ENCODE peak calls at places on chromosomes 13 and 19, in four cellular contexts. L is K562, V is HepG2, O is H1. D is an unnamed sample.

GRCh38 chr13:23959231-23959862 is 62.0 kb upstream of the C1QTNF9B start:
- DNase-seq in L (no peak), V (no peak), O (no peak), D (no peak)

GRCh38 chr19:24032651-24033050 is 54.3 kb upstream of the ZNF254 start:
- DNase-seq in L (no peak), V (no peak), O (no peak), D (no peak)

GRCh38 chr13:23619073-23619855 is 49.1 kb downstream of the TNFRSF19 start:
- DNase-seq in L (no peak), V (no peak), O (no peak), D (no peak)

GRCh38 chr13:79360064-79360463 is 46.0 kb downstream of the RBM26 start:
- DNase-seq in L (no peak), V (no peak), O (no peak), D (no peak)

GRCh38 chr13:91355099-91355825 is 7.8 kb downstream of the MIR17HG start:
- DNase-seq in L (no peak), V (no peak), O (no peak), D (no peak)

GRCh38 chr13:23516190-23516589 is 54.0 kb upstream of the TNFRSF19 start:
- DNase-seq in L (no peak), V (no peak), O (no peak), D (no peak)

GRCh38 chr13:26965976-26966375 is 205.4 kb upstream of the GPR12 start:
- DNase-seq in L (no peak), V (no peak), O (no peak), D (no peak)

GRCh38 chr13:26784704-26785639 is 24.4 kb upstream of the GPR12 start:
- DNase-seq in L (no peak), V (no peak), O (no peak), D (no peak)

GRCh38 chr13:102122147-102122546 is 279.7 kb downstream of the FGF14 start:
- DNase-seq in L (no peak), V (no peak), O (no peak), D (no peak)

GRCh38 chr13:114105351-114106225 is 26.8 kb downstream of the RASA3 start:
- DNase-seq in L (no peak), V (no peak), O (no peak), D (no peak)

GRCh38 chr13:41216160-41216559 is 21.8 kb upstream of the KBTBD7 start:
- DNase-seq in L (no peak), V (peak; percentile 16), O (no peak), D (no peak)

GRCh38 chr19:29687244-29687896 is 22.1 kb downstream of the PLEKHF1 start:
- DNase-seq in L (no peak), V (no peak), O (no peak), D (no peak)

GRCh38 chr13:112668924-112669323 is 20.9 kb upstream of the ATP11A start:
- DNase-seq in L (no peak), V (no peak), O (no peak), D (no peak)

GRCh38 chr13:95552539-95553270 is at the start of gene CLDN10:
- DNase-seq in L (peak; percentile 13), V (no peak), O (peak; percentile 53), D (no peak)

GRCh38 chr19:1590641-1591397 is 1.8 kb downstream of the MBD3 start:
- DNase-seq in L (peak; percentile 15), V (peak; percentile 49), O (no peak), D (no peak)

GRCh38 chr13:56501750-56502149 is 639.0 kb upstream of the PRR20A start:
- DNase-seq in L (no peak), V (no peak), O (no peak), D (no peak)

GRCh38 chr19:45955905-45956608 is 17.6 kb downstream of the NOVA2 start:
- DNase-seq in L (no peak), V (peak; percentile 38), O (no peak), D (no peak)

GRCh38 chr13:91174886-91175501 is 172.5 kb upstream of the MIR17HG start:
- DNase-seq in L (no peak), V (no peak), O (no peak), D (no peak)

GRCh38 chr13:59318320-59318930 is 845.3 kb downstream of the DIAPH3 start:
- DNase-seq in L (peak; percentile 20), V (peak; percentile 58), O (peak; percentile 34), D (peak; percentile 9)

GRCh38 chr13:51906581-51906980 is 44.8 kb downstream of the CCDC70 start:
- DNase-seq in L (no peak), V (peak; percentile 18), O (no peak), D (no peak)

GRCh38 chr13:106599875-106600797 is 32.2 kb upstream of the ARGLU1 start:
- DNase-seq in L (no peak), V (no peak), O (no peak), D (no peak)

GRCh38 chr13:40692946-40693345 is 26.5 kb upstream of the FOXO1 start:
- DNase-seq in L (no peak), V (no peak), O (no peak), D (peak; percentile 56)

DNA sequence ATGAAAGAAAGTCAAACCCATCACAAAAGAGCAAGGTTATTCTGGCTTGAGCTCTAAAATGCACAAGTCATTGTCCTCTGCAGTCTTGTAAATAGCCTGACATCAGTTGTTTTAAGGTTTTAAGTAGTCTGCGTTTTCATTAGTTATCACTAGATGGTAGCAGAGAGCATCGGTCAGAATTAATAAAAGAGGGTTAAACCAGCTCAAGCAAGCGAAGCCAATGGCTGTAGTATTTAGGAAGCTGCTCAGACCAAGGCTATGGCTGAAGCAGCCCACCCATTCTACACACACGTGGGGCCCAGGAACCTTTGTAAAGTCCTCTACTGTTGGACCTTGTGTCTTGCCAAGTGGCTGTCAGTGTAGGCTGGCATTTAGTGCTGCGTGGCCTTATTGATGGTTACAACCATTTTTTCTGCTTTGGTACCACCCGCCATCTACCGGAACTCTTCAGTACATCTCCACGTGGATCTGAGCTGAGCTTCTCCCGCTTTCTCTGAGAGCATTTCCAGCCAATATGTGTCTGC is 13.3 kb upstream of the ZNF57 start:
- DNase-seq in L (peak; percentile 46), V (peak; percentile 76), O (no peak), D (no peak)
- TF ChIP-seq CREB1 in L (no peak), V (no peak), O (no peak), D (no peak)

GRCh38 chr19:36797786-36798108 is 25.1 kb upstream of the ZNF850 start:
- DNase-seq in L (no peak), V (no peak), O (no peak), D (no peak)
- TF ChIP-seq YY1 in L (no peak), V (no peak), O (no peak), D (no peak)

GRCh38 chr19:42068756-42069571 is 1.0 kb downstream of the GRIK5 start:
- DNase-seq in L (peak; percentile 35), V (no peak), O (no peak), D (no peak)
- TF ChIP-seq CREB1 in L (no peak), V (no peak), O (no peak), D (no peak)

DNA sequence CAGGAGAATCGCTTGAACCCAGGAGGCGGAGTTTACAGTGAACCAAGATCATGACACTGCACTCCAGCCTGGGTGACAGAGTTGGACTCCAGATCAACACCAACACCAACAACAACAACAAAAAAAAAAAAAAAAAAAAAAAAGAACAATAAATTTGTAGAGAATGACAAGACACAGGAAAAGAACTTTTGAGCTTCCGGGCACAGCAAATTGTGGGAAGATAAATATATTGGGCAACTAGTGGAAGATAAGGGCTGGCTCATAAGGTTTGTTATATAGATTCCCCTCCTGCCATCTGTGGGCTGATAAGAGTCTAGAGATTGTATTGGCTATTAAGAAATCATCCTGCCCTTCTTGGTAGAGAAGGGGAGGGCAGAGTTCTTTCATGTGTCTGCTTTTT is 33.2 kb upstream of the CYP2S1 start:
- DNase-seq in L (no peak), V (peak; percentile 73), O (no peak), D (no peak)
- TF ChIP-seq YY1 in L (no peak), V (no peak), O (no peak), D (no peak)

DNA sequence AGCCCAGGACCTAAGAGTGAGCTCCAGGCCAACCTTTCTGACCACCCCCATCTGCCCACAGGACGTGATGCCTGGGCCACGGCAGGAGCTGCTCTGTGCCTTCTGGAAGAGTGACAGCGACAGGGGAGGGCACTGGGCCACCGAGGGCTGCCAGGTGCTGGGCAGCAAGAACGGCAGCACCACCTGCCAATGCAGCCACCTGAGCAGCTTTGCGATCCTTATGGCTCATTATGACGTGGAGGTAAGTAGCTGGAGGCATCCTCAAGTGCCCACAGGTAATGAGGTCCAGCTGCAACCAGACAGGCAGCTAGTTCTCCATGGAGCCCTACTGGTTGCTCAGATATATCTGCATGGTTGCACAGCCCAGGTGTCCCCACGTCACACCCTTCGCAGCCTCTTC is 14.8 kb downstream of the DDX39A start:
- DNase-seq in L (no peak), V (no peak), O (no peak), D (no peak)
- TF ChIP-seq CREB1 in L (no peak), V (no peak), O (no peak), D (no peak)

DNA sequence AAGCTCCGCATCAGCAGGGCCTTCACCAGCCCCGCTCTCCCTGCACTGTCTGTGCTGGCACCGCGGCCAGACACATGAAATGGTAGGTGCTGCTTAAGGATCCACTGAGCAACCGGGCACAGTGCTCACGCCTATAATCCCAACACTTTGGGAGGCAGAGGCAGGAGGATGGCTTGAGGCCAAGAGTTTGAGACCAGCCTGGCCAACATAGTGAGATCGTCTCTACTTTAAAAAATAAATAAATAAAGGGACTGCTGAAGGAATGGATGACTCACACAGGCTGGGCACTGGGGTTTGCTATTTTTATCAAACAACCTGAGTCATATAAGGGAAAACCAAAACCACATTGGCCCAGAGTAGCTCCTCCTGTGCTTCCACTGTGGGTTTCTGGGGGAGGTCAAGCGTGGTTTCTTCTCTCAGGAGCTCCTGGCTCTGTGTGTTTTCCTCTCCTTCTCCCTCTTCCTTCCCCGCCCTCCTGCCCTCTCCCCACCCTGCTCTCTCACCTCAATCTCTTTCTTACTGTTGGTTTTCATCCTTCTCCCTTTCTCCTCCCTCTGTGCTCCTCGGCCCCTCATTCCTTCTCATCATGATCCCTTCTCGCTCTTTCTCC is 21.3 kb downstream of the VRK3 start:
- DNase-seq in L (peak; percentile 50), V (no peak), O (no peak), D (peak; percentile 44)
- TF ChIP-seq YY1 in L (no peak), V (no peak), O (no peak), D (no peak)

GRCh38 chr13:49869514-49869913 is 66.6 kb downstream of the SPRYD7 start:
- DNase-seq in L (peak; percentile 23), V (peak; percentile 53), O (peak; percentile 23), D (no peak)
- TF ChIP-seq CREB1 in L (no peak), V (no peak), O (no peak), D (no peak)

D was measured in GM12878.